ENCODE peak calls at places on chromosomes 6 and 20, in nine cellular contexts. C, W, Y, O, P, F, R, N and Z are unnamed samples.

GRCh38 chr6:31580807-31581437 is 1.3 kb downstream of the LTB start:
- DNase-seq in C (peak), Y (peak), P (peak), R (peak), F (peak), W (peak), O (peak), N (peak), Z (no peak)

GRCh38 chr6:168111911-168112310 is 32.9 kb upstream of the FRMD1 start:
- DNase-seq in C (no peak), W (no peak), O (no peak), N (peak), Y (no peak), F (no peak), P (no peak), R (no peak), Z (no peak)

GRCh38 chr6:42420741-42421140 is 31.0 kb downstream of the TRERF1 start:
- DNase-seq in F (no peak), N (no peak), O (no peak), R (no peak), Y (no peak), W (no peak), P (no peak), C (no peak), Z (no peak)

GRCh38 chr6:23091795-23092194 is 522.4 kb downstream of the HDGFL1 start:
- DNase-seq in N (no peak), O (peak), P (no peak), F (no peak), W (no peak), R (no peak), Y (no peak), C (no peak), Z (no peak)

GRCh38 chr6:169326067-169326799 is 72.6 kb upstream of the THBS2 start:
- DNase-seq in R (no peak), N (no peak), F (no peak), P (no peak), C (no peak), O (peak), Y (no peak), W (no peak), Z (peak)

GRCh38 chr6:41939848-41940758 is 1.5 kb downstream of the CCND3 start:
- DNase-seq in C (no peak), W (peak), F (no peak), R (peak), N (no peak), Y (no peak), O (peak), P (peak), Z (no peak)

GRCh38 chr6:129186988-129187387 is 304.1 kb downstream of the LAMA2 start:
- DNase-seq in R (no peak), N (no peak), F (no peak), O (peak), Y (no peak), P (no peak), W (no peak), C (no peak), Z (no peak)

GRCh38 chr6:132085731-132086130 is 134.6 kb upstream of the CCN2 start:
- DNase-seq in F (no peak), P (no peak), W (no peak), C (no peak), Y (no peak), O (no peak), R (no peak), N (no peak), Z (no peak)

GRCh38 chr20:11995750-11996567 is 78.3 kb downstream of the BTBD3 start:
- DNase-seq in W (no peak), P (no peak), R (no peak), C (no peak), Y (no peak), O (peak), N (no peak), F (no peak), Z (no peak)

GRCh38 chr6:29892696-29893095 is 49.6 kb upstream of the HLA-A start:
- DNase-seq in F (no peak), R (no peak), C (no peak), N (no peak), P (no peak), Y (no peak), O (no peak), W (peak), Z (no peak)

GRCh38 chr20:3158968-3159431 is 665 bp downstream of the FASTKD5 start:
- DNase-seq in O (peak), N (no peak), W (no peak), Y (no peak), F (no peak), P (peak), C (no peak), R (no peak), Z (no peak)

GRCh38 chr6:130070306-130070705 is 51.9 kb downstream of the L3MBTL3 start:
- DNase-seq in F (no peak), P (no peak), N (no peak), R (no peak), Y (no peak), O (peak), C (no peak), W (no peak), Z (no peak)

GRCh38 chr20:58523916-58524315 is 8.7 kb upstream of the APCDD1L start:
- DNase-seq in N (no peak), C (no peak), P (no peak), W (no peak), O (peak), Y (no peak), F (no peak), R (no peak), Z (no peak)

GRCh38 chr6:139323511-139324445 is 32.0 kb upstream of the TXLNB start:
- DNase-seq in C (peak), O (peak), R (peak), F (peak), W (peak), Y (peak), N (peak), P (no peak), Z (no peak)

GRCh38 chr6:15473741-15474161 is 189.1 kb downstream of the DTNBP1 start:
- DNase-seq in P (no peak), R (no peak), Y (peak), W (no peak), O (peak), N (no peak), C (peak), F (no peak), Z (no peak)

GRCh38 chr6:23218751-23219150 is 649.4 kb downstream of the HDGFL1 start:
- DNase-seq in N (no peak), F (no peak), C (no peak), O (no peak), W (no peak), R (no peak), P (no peak), Y (no peak), Z (no peak)

GRCh38 chr6:142850653-142851434 is 94.1 kb downstream of the HIVEP2 start:
- DNase-seq in P (no peak), R (no peak), O (no peak), F (no peak), C (no peak), N (no peak), W (no peak), Y (no peak), Z (no peak)

GRCh38 chr6:136524936-136525413 is 25.2 kb downstream of the MAP7 start:
- DNase-seq in R (no peak), C (no peak), N (no peak), O (no peak), F (no peak), W (no peak), Y (no peak), P (no peak), Z (no peak)

GRCh38 chr6:31702421-31702818 is 704 bp downstream of the ABHD16A start:
- DNase-seq in F (no peak), P (no peak), R (no peak), C (no peak), W (no peak), Y (no peak), N (no peak), O (no peak), Z (no peak)

GRCh38 chr6:121430514-121431460 is 4.7 kb upstream of the GJA1 start:
- DNase-seq in P (no peak), O (peak), W (no peak), R (no peak), C (no peak), Y (no peak), N (no peak), F (peak), Z (no peak)

GRCh38 chr6:4714961-4715501 is 61.2 kb upstream of the CDYL start:
- DNase-seq in Y (no peak), P (no peak), N (no peak), F (no peak), W (no peak), R (no peak), C (no peak), O (no peak), Z (no peak)

GRCh38 chr6:47371875-47372255 is 62.2 kb upstream of the TNFRSF21 start:
- DNase-seq in C (no peak), R (no peak), Y (no peak), F (no peak), N (no peak), O (no peak), W (no peak), P (no peak), Z (no peak)

GRCh38 chr6:100209323-100210137 is 215.5 kb upstream of the MCHR2 start:
- DNase-seq in C (no peak), P (no peak), W (no peak), R (no peak), N (no peak), F (no peak), O (peak), Y (no peak), Z (no peak)

GRCh38 chr6:169398342-169399105 is 144.9 kb upstream of the THBS2 start:
- DNase-seq in Y (no peak), P (no peak), W (peak), C (no peak), N (no peak), F (no peak), O (no peak), R (no peak), Z (no peak)

GRCh38 chr6:3534599-3534998 is 77.7 kb upstream of the SLC22A23 start:
- DNase-seq in N (no peak), F (no peak), Y (no peak), W (peak), O (no peak), P (no peak), C (no peak), R (no peak), Z (no peak)

GRCh38 chr6:95690328-95690727 is 113.0 kb downstream of the MANEA start:
- DNase-seq in Y (no peak), F (no peak), W (no peak), P (no peak), N (no peak), C (no peak), R (no peak), O (no peak), Z (no peak)

GRCh38 chr6:14670806-14671205 is 553.2 kb downstream of the CD83 start:
- DNase-seq in R (no peak), C (no peak), W (no peak), Y (no peak), P (no peak), O (peak), F (no peak), N (no peak), Z (no peak)

GRCh38 chr20:57049298-57049697 is 217.1 kb downstream of the BMP7 start:
- DNase-seq in P (no peak), R (no peak), C (no peak), N (no peak), W (no peak), O (no peak), F (no peak), Y (no peak), Z (no peak)

GRCh38 chr6:143939364-143939763 is 68.7 kb downstream of the PLAGL1 start:
- DNase-seq in P (no peak), W (no peak), R (no peak), N (no peak), O (no peak), Y (no peak), C (no peak), F (no peak), Z (no peak)

GRCh38 chr20:23205656-23206055 is 119.5 kb upstream of the CD93 start:
- DNase-seq in N (peak), F (no peak), R (peak), O (peak), C (peak), W (peak), Y (peak), P (no peak), Z (no peak)

GRCh38 chr20:50746138-50746940 is 15.0 kb downstream of the PARD6B start:
- DNase-seq in W (peak), O (peak), N (no peak), F (no peak), R (no peak), Y (peak), C (no peak), P (no peak), Z (no peak)

GRCh38 chr20:50750145-50750671 is 18.8 kb downstream of the PARD6B start:
- DNase-seq in W (peak), O (no peak), N (no peak), F (no peak), C (no peak), R (no peak), P (no peak), Y (peak), Z (no peak)

GRCh38 chr20:50744143-50744792 is 12.9 kb downstream of the PARD6B start:
- DNase-seq in O (peak), P (peak), Y (peak), W (peak), F (peak), C (peak), N (peak), R (peak), Z (no peak)

GRCh38 chr20:50745634-50746137 is 14.3 kb downstream of the PARD6B start:
- DNase-seq in Y (no peak), W (no peak), N (no peak), F (no peak), P (no peak), C (no peak), O (no peak), R (no peak), Z (no peak)

DNA sequence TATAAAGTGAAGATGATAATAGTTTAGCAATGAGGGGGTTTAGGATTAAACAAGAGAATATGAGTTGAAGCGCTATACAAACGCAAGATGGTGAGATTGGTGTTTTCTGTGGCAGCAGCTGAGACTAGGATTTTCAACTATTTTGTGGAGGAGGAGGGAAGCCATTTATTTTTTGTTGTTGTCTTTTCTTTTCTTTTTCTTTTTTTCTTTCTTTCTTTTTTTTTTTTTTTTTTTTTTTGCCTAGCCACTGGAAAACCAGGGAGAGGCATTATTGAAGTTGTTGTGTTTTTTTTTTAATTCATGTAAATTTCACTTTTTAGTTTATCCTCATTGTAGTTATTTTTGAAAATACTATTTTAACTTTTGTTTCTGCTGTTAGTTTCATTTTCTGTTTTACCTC is 15.9 kb downstream of the PARD6B start:
- DNase-seq in N (no peak), Y (no peak), P (no peak), C (no peak), F (no peak), R (no peak), W (no peak), O (no peak), Z (no peak)
- H3K27ac ChIP-seq in N (peak), Y (peak), P (no peak), C (peak), F (no peak), R (peak), W (no peak), O (peak), Z (peak)

DNA sequence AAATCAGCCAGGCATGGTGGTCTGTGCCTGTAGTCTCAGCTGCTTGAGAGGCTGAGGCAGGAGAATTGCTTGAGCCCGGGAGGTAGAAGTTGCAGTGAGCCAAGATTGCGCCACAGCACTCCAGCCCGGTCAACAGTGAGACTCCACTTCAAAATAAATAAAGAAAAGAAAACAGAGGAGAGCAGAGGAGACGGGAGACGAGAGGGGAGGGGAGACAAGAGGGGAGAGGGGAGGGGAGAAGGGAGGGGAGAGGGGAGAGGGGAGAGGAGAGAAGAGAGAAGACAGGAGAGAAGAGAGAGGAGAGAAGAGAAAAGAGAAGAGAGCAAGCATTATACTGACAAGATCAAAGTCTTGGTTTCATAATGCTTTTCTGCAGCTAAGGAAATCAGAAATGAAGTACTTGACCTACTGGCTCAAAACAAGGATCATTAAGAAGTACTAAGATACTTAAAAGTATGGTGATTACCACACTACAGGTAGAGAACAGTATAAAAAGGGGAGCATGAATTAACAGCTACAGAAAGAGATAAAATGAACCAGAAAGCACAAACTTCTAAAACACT is 30.5 kb downstream of the FAM8A1 start:
- DNase-seq in Y (no peak), O (peak), R (no peak), F (no peak), N (no peak), W (peak), P (no peak), C (no peak), Z (no peak)
- H3K4me3 ChIP-seq in Y (no peak), O (no peak), R (no peak), F (no peak), N (no peak), W (no peak), P (no peak), C (no peak), Z (no peak)

GRCh38 chr6:40725390-40725789 is 138.2 kb upstream of the LRFN2 start:
- DNase-seq in Y (no peak), R (no peak), N (no peak), C (no peak), O (no peak), W (no peak), F (no peak), P (no peak), Z (no peak)
- TF ChIP-seq CTCF in Y (no peak), R (no peak), N (no peak), C (no peak), O (no peak), W (no peak), F (no peak), P (no peak), Z (no peak)

GRCh38 chr6:6966127-6966526 is 141.6 kb upstream of the RREB1 start:
- DNase-seq in F (no peak), W (no peak), R (no peak), C (no peak), P (no peak), N (no peak), O (no peak), Y (no peak), Z (no peak)
- H3K27ac ChIP-seq in F (no peak), W (no peak), R (no peak), C (no peak), P (no peak), N (no peak), O (no peak), Y (peak), Z (no peak)

GRCh38 chr6:28807682-28808280 is 116.0 kb downstream of the TRIM27 start:
- DNase-seq in O (peak), C (no peak), P (peak), Y (no peak), F (no peak), W (no peak), N (no peak), R (no peak), Z (no peak)

GRCh38 chr6:28810655-28811053 is 113.1 kb downstream of the TRIM27 start:
- DNase-seq in W (no peak), C (no peak), Y (no peak), R (no peak), F (no peak), N (no peak), P (no peak), O (no peak), Z (no peak)

GRCh38 chr6:28811873-28812272 is 111.9 kb downstream of the TRIM27 start:
- DNase-seq in Y (no peak), P (peak), O (no peak), N (no peak), C (no peak), R (no peak), W (no peak), F (no peak), Z (no peak)

GRCh38 chr6:28809947-28810654 is 113.7 kb downstream of the TRIM27 start:
- DNase-seq in W (no peak), F (no peak), O (peak), Y (no peak), N (no peak), R (no peak), P (peak), C (no peak), Z (no peak)

DNA sequence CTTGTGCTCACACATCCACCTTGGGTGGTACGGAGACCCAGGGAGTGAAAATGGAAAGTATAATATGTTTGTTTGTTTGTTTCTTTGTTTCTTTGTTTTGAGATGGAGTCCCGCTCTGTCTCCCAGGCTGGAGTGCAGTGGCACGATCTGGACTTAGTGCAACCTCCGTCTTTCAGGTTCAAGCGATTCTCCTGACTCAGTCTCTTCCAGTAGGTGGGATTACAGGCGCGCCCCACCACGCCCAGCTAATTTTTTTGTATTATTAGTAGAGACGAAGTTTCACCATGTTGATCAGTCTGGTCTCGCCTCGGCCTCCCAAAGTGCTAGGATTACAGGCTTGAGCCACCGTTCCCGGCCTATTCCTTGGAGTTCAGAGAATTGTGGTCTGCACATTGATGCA is 115.4 kb downstream of the TRIM27 start:
- DNase-seq in Y (no peak), W (no peak), F (no peak), R (no peak), C (no peak), O (no peak), N (no peak), P (no peak), Z (no peak)
- H3K4me3 ChIP-seq in Y (no peak), W (no peak), F (peak), R (no peak), C (no peak), O (peak), N (no peak), P (peak), Z (peak)

GRCh38 chr20:10478930-10479329 is 43.8 kb downstream of the SLX4IP start:
- DNase-seq in C (no peak), W (no peak), O (no peak), P (no peak), R (no peak), F (no peak), Y (no peak), N (no peak), Z (no peak)
- TF ChIP-seq CTCF in C (no peak), W (no peak), O (no peak), P (no peak), R (no peak), F (no peak), Y (no peak), N (no peak), Z (peak)